ENCODE peak calls at places on chromosomes 12 and 14, in nine cellular contexts. One of them, this sample, is unnamed.

GRCh38 chr12:93583993-93584392 is 11.5 kb downstream of the SOCS2 start:
- DNase-seq in OCI-LY7: no peak
- DNase-seq in osteocyte: no peak
- DNase-seq in GM19239: no peak
- DNase-seq in HL-60: no peak
- DNase-seq in NCI-H345: no peak
- DNase-seq in stimulated activated CD4-positive, alpha-beta T cell treated with anti-CD3 and anti-CD28 coated beads, Interleukin-15, amount 100 ng/mL, for 1 hour: no peak
- DNase-seq in NAMALWA: no peak
- DNase-seq in activated CD8-positive, alpha-beta memory T cell treated with anti-CD3 and anti-CD28 coated beads for 4 hours: no peak
- DNase-seq in this sample: no peak

GRCh38 chr14:95828649-95829265 is 47.9 kb upstream of the TUNAR start:
- DNase-seq in OCI-LY7: no peak
- DNase-seq in osteocyte: no peak
- DNase-seq in GM19239: no peak
- DNase-seq in HL-60: no peak
- DNase-seq in NCI-H345: no peak
- DNase-seq in stimulated activated CD4-positive, alpha-beta T cell treated with anti-CD3 and anti-CD28 coated beads, Interleukin-15, amount 100 ng/mL, for 1 hour: no peak
- DNase-seq in NAMALWA: no peak
- DNase-seq in activated CD8-positive, alpha-beta memory T cell treated with anti-CD3 and anti-CD28 coated beads for 4 hours: no peak
- DNase-seq in this sample: no peak

GRCh38 chr12:108060910-108061309 is 68.2 kb upstream of the WSCD2 start:
- DNase-seq in OCI-LY7: no peak
- DNase-seq in osteocyte: no peak
- DNase-seq in GM19239: no peak
- DNase-seq in HL-60: no peak
- DNase-seq in NCI-H345: no peak
- DNase-seq in stimulated activated CD4-positive, alpha-beta T cell treated with anti-CD3 and anti-CD28 coated beads, Interleukin-15, amount 100 ng/mL, for 1 hour: no peak
- DNase-seq in NAMALWA: no peak
- DNase-seq in activated CD8-positive, alpha-beta memory T cell treated with anti-CD3 and anti-CD28 coated beads for 4 hours: no peak
- DNase-seq in this sample: no peak

GRCh38 chr12:50102648-50103309 is 1.0 kb upstream of the GPD1 start:
- DNase-seq in OCI-LY7: no peak
- DNase-seq in osteocyte: no peak
- DNase-seq in GM19239: no peak
- DNase-seq in HL-60: no peak
- DNase-seq in NCI-H345: no peak
- DNase-seq in stimulated activated CD4-positive, alpha-beta T cell treated with anti-CD3 and anti-CD28 coated beads, Interleukin-15, amount 100 ng/mL, for 1 hour: no peak
- DNase-seq in NAMALWA: no peak
- DNase-seq in activated CD8-positive, alpha-beta memory T cell treated with anti-CD3 and anti-CD28 coated beads for 4 hours: no peak
- DNase-seq in this sample: peak; percentile 80

GRCh38 chr12:108838194-108839010 is 19.0 kb downstream of the SSH1 start:
- DNase-seq in OCI-LY7: no peak
- DNase-seq in osteocyte: peak; percentile 96
- DNase-seq in GM19239: peak; percentile 67
- DNase-seq in HL-60: peak; percentile 89
- DNase-seq in NCI-H345: peak; percentile 36
- DNase-seq in stimulated activated CD4-positive, alpha-beta T cell treated with anti-CD3 and anti-CD28 coated beads, Interleukin-15, amount 100 ng/mL, for 1 hour: no peak
- DNase-seq in NAMALWA: no peak
- DNase-seq in activated CD8-positive, alpha-beta memory T cell treated with anti-CD3 and anti-CD28 coated beads for 4 hours: peak; percentile 58
- DNase-seq in this sample: peak; percentile 91

GRCh38 chr12:57240926-57241555 is 9.9 kb downstream of the STAC3 start:
- DNase-seq in OCI-LY7: peak; percentile 64
- DNase-seq in osteocyte: no peak
- DNase-seq in GM19239: no peak
- DNase-seq in HL-60: no peak
- DNase-seq in NCI-H345: peak; percentile 32
- DNase-seq in stimulated activated CD4-positive, alpha-beta T cell treated with anti-CD3 and anti-CD28 coated beads, Interleukin-15, amount 100 ng/mL, for 1 hour: no peak
- DNase-seq in NAMALWA: peak; percentile 71
- DNase-seq in activated CD8-positive, alpha-beta memory T cell treated with anti-CD3 and anti-CD28 coated beads for 4 hours: no peak
- DNase-seq in this sample: peak; percentile 64

GRCh38 chr14:48826058-48826457 is 760.1 kb downstream of the RPS29 start:
- DNase-seq in OCI-LY7: no peak
- DNase-seq in osteocyte: no peak
- DNase-seq in GM19239: no peak
- DNase-seq in HL-60: no peak
- DNase-seq in NCI-H345: no peak
- DNase-seq in stimulated activated CD4-positive, alpha-beta T cell treated with anti-CD3 and anti-CD28 coated beads, Interleukin-15, amount 100 ng/mL, for 1 hour: no peak
- DNase-seq in NAMALWA: no peak
- DNase-seq in activated CD8-positive, alpha-beta memory T cell treated with anti-CD3 and anti-CD28 coated beads for 4 hours: no peak
- DNase-seq in this sample: no peak

GRCh38 chr12:59742831-59743230 is 147.0 kb downstream of the SLC16A7 start:
- DNase-seq in OCI-LY7: no peak
- DNase-seq in osteocyte: no peak
- DNase-seq in GM19239: no peak
- DNase-seq in HL-60: no peak
- DNase-seq in NCI-H345: no peak
- DNase-seq in stimulated activated CD4-positive, alpha-beta T cell treated with anti-CD3 and anti-CD28 coated beads, Interleukin-15, amount 100 ng/mL, for 1 hour: no peak
- DNase-seq in NAMALWA: no peak
- DNase-seq in activated CD8-positive, alpha-beta memory T cell treated with anti-CD3 and anti-CD28 coated beads for 4 hours: no peak
- DNase-seq in this sample: no peak

GRCh38 chr12:71195338-71195896 is 37.6 kb upstream of the TSPAN8 start:
- DNase-seq in OCI-LY7: no peak
- DNase-seq in osteocyte: no peak
- DNase-seq in GM19239: no peak
- DNase-seq in HL-60: no peak
- DNase-seq in NCI-H345: peak; percentile 92
- DNase-seq in stimulated activated CD4-positive, alpha-beta T cell treated with anti-CD3 and anti-CD28 coated beads, Interleukin-15, amount 100 ng/mL, for 1 hour: no peak
- DNase-seq in NAMALWA: no peak
- DNase-seq in activated CD8-positive, alpha-beta memory T cell treated with anti-CD3 and anti-CD28 coated beads for 4 hours: no peak
- DNase-seq in this sample: no peak

GRCh38 chr12:61232040-61232439 is 1028.2 kb upstream of the USP15 start:
- DNase-seq in OCI-LY7: no peak
- DNase-seq in osteocyte: no peak
- DNase-seq in GM19239: no peak
- DNase-seq in HL-60: no peak
- DNase-seq in NCI-H345: no peak
- DNase-seq in stimulated activated CD4-positive, alpha-beta T cell treated with anti-CD3 and anti-CD28 coated beads, Interleukin-15, amount 100 ng/mL, for 1 hour: no peak
- DNase-seq in NAMALWA: no peak
- DNase-seq in activated CD8-positive, alpha-beta memory T cell treated with anti-CD3 and anti-CD28 coated beads for 4 hours: no peak
- DNase-seq in this sample: no peak

GRCh38 chr12:118188690-118189371 is 52.9 kb downstream of the PEBP1 start:
- DNase-seq in OCI-LY7: no peak
- DNase-seq in osteocyte: no peak
- DNase-seq in GM19239: no peak
- DNase-seq in HL-60: no peak
- DNase-seq in NCI-H345: no peak
- DNase-seq in stimulated activated CD4-positive, alpha-beta T cell treated with anti-CD3 and anti-CD28 coated beads, Interleukin-15, amount 100 ng/mL, for 1 hour: no peak
- DNase-seq in NAMALWA: no peak
- DNase-seq in activated CD8-positive, alpha-beta memory T cell treated with anti-CD3 and anti-CD28 coated beads for 4 hours: no peak
- DNase-seq in this sample: no peak

GRCh38 chr12:65188179-65188709 is 18.9 kb downstream of the LEMD3 start:
- DNase-seq in OCI-LY7: peak; percentile 13
- DNase-seq in osteocyte: no peak
- DNase-seq in GM19239: no peak
- DNase-seq in HL-60: no peak
- DNase-seq in NCI-H345: no peak
- DNase-seq in stimulated activated CD4-positive, alpha-beta T cell treated with anti-CD3 and anti-CD28 coated beads, Interleukin-15, amount 100 ng/mL, for 1 hour: no peak
- DNase-seq in NAMALWA: peak; percentile 39
- DNase-seq in activated CD8-positive, alpha-beta memory T cell treated with anti-CD3 and anti-CD28 coated beads for 4 hours: no peak
- DNase-seq in this sample: no peak